ENCODE peak calls at places on chromosomes 4 and X, in four cellular contexts. S is IMR-90, G is NAMALWA, D is ovary. L is an unnamed sample.

GRCh38 chr4:48296330-48296729 is 26.7 kb upstream of the TEC start:
- DNase-seq in S (peak), D (no peak), G (no peak), L (no peak)

GRCh38 chr4:123599920-123600394 is 203.4 kb downstream of the SPRY1 start:
- DNase-seq in S (peak), G (peak), D (peak), L (peak)

GRCh38 chrX:77432998-77433397 is 14.2 kb upstream of the FGF16 start:
- DNase-seq in S (no peak), G (no peak), D (no peak), L (no peak)

GRCh38 chr4:169335331-169335730 is 64.6 kb upstream of the SH3RF1 start:
- DNase-seq in S (peak), D (no peak), G (no peak), L (no peak)

GRCh38 chr4:6885953-6886557 is 23.6 kb upstream of the TBC1D14 start:
- DNase-seq in S (peak), D (peak), G (peak), L (peak)

GRCh38 chrX:140765043-140765784 is 55.7 kb downstream of the LINC00632 start:
- DNase-seq in D (no peak), S (peak), G (no peak), L (no peak)

GRCh38 chr4:160175064-160175643 is 1072.3 kb downstream of the RAPGEF2 start:
- DNase-seq in S (no peak), G (no peak), D (no peak), L (no peak)

GRCh38 chr4:26766142-26766541 is 94.5 kb upstream of the STIM2 start:
- DNase-seq in D (no peak), S (no peak), G (no peak), L (no peak)

GRCh38 chrX:49059209-49060191 is 701 bp downstream of the CCDC120 start:
- DNase-seq in S (no peak), D (no peak), G (no peak), L (no peak)

GRCh38 chr4:152536545-152537182 is 772 bp upstream of the FBXW7 start:
- DNase-seq in G (peak), S (peak), D (no peak), L (no peak)

GRCh38 chr4:84936123-84936522 is 30.4 kb downstream of the WDFY3 start:
- DNase-seq in G (no peak), D (no peak), S (no peak), L (no peak)

GRCh38 chr4:110195561-110196205 is 2.7 kb downstream of the ELOVL6 start:
- DNase-seq in S (peak), G (peak), D (no peak), L (no peak)

GRCh38 chr4:93228021-93228420 is 600.5 kb upstream of the ATOH1 start:
- DNase-seq in D (no peak), G (no peak), S (no peak), L (no peak)

GRCh38 chr4:187865914-187866313 is 129.7 kb upstream of the ZFP42 start:
- DNase-seq in G (no peak), D (no peak), S (no peak), L (no peak)

GRCh38 chr4:19941434-19941833 is 310.3 kb upstream of the SLIT2 start:
- DNase-seq in S (no peak), G (no peak), D (no peak), L (no peak)

GRCh38 chrX:120358687-120359086 is 3.2 kb upstream of the ATP1B4 start:
- DNase-seq in D (no peak), G (no peak), S (no peak), L (no peak)

GRCh38 chr4:24857996-24858395 is 54.8 kb downstream of the CCDC149 start:
- DNase-seq in S (peak), D (no peak), G (no peak), L (no peak)

L was measured in psoas muscle.